ENCODE peak calls at places on chromosomes 11 and 22, in ten cellular contexts. One of them, this sample, is unnamed.
A peak's percentile ranks its signal among the peaks of the same experiment; 100 is the strongest.

GRCh38 chr11:128902515-128903066 is 11.4 kb downstream of the KCNJ5 start:
- DNase-seq in midbrain: no peak
- DNase-seq in AG04450: no peak
- DNase-seq in GM12865: no peak
- DNase-seq in psoas muscle: no peak
- DNase-seq in naive thymus-derived CD8-positive, alpha-beta T cell: no peak
- DNase-seq in activated T-helper 9 cell treated with anti-CD3 and anti-CD28 coated beads, Interleukin-2, amount 50 U/mL, for 16 hours: no peak
- DNase-seq in putamen: no peak
- DNase-seq in EH: peak; percentile 68
- DNase-seq in lung microvascular endothelial cell: no peak
- DNase-seq in this sample: no peak

GRCh38 chr11:19508166-19508565 is 204.5 kb upstream of the NAV2 start:
- DNase-seq in lung microvascular endothelial cell: peak; percentile 40
- DNase-seq in AG04450: no peak
- DNase-seq in GM12865: no peak
- DNase-seq in putamen: no peak
- DNase-seq in psoas muscle: no peak
- DNase-seq in midbrain: no peak
- DNase-seq in activated T-helper 9 cell treated with anti-CD3 and anti-CD28 coated beads, Interleukin-2, amount 50 U/mL, for 16 hours: no peak
- DNase-seq in naive thymus-derived CD8-positive, alpha-beta T cell: no peak
- DNase-seq in EH: peak; percentile 19
- DNase-seq in this sample: peak; percentile 9

GRCh38 chr11:85815186-85815911 is 4.4 kb upstream of the SYTL2 start:
- DNase-seq in EH: peak; percentile 92
- DNase-seq in midbrain: no peak
- DNase-seq in GM12865: no peak
- DNase-seq in activated T-helper 9 cell treated with anti-CD3 and anti-CD28 coated beads, Interleukin-2, amount 50 U/mL, for 16 hours: no peak
- DNase-seq in psoas muscle: no peak
- DNase-seq in AG04450: peak; percentile 66
- DNase-seq in lung microvascular endothelial cell: no peak
- DNase-seq in naive thymus-derived CD8-positive, alpha-beta T cell: no peak
- DNase-seq in putamen: no peak
- DNase-seq in this sample: peak; percentile 89

GRCh38 chr11:66883021-66883968 is 26.4 kb downstream of the LRFN4 start:
- DNase-seq in GM12865: peak; percentile 69
- DNase-seq in midbrain: peak; percentile 81
- DNase-seq in EH: peak; percentile 79
- DNase-seq in activated T-helper 9 cell treated with anti-CD3 and anti-CD28 coated beads, Interleukin-2, amount 50 U/mL, for 16 hours: peak; percentile 25
- DNase-seq in AG04450: no peak
- DNase-seq in naive thymus-derived CD8-positive, alpha-beta T cell: peak; percentile 49
- DNase-seq in putamen: peak; percentile 79
- DNase-seq in psoas muscle: peak; percentile 86
- DNase-seq in lung microvascular endothelial cell: peak; percentile 76
- DNase-seq in this sample: peak; percentile 88

GRCh38 chr22:11253000-11253511 is 4274.9 kb upstream of the OR11H1 start:
- DNase-seq in putamen: no peak
- DNase-seq in activated T-helper 9 cell treated with anti-CD3 and anti-CD28 coated beads, Interleukin-2, amount 50 U/mL, for 16 hours: no peak
- DNase-seq in naive thymus-derived CD8-positive, alpha-beta T cell: no peak
- DNase-seq in EH: no peak
- DNase-seq in GM12865: no peak
- DNase-seq in AG04450: no peak
- DNase-seq in psoas muscle: peak; percentile 35
- DNase-seq in midbrain: no peak
- DNase-seq in lung microvascular endothelial cell: no peak
- DNase-seq in this sample: peak; percentile 1

GRCh38 chr11:75565221-75565814 is 3.3 kb downstream of the SERPINH1 start:
- DNase-seq in psoas muscle: peak; percentile 83
- DNase-seq in midbrain: no peak
- DNase-seq in AG04450: no peak
- DNase-seq in putamen: no peak
- DNase-seq in activated T-helper 9 cell treated with anti-CD3 and anti-CD28 coated beads, Interleukin-2, amount 50 U/mL, for 16 hours: no peak
- DNase-seq in lung microvascular endothelial cell: peak; percentile 34
- DNase-seq in naive thymus-derived CD8-positive, alpha-beta T cell: no peak
- DNase-seq in GM12865: no peak
- DNase-seq in EH: peak; percentile 93
- DNase-seq in this sample: peak; percentile 77

GRCh38 chr11:73199446-73199845 is 18.6 kb upstream of the P2RY2 start:
- DNase-seq in naive thymus-derived CD8-positive, alpha-beta T cell: no peak
- DNase-seq in EH: no peak
- DNase-seq in psoas muscle: no peak
- DNase-seq in AG04450: no peak
- DNase-seq in GM12865: no peak
- DNase-seq in putamen: no peak
- DNase-seq in lung microvascular endothelial cell: no peak
- DNase-seq in midbrain: no peak
- DNase-seq in activated T-helper 9 cell treated with anti-CD3 and anti-CD28 coated beads, Interleukin-2, amount 50 U/mL, for 16 hours: no peak
- DNase-seq in this sample: no peak

GRCh38 chr11:86610559-86611341 is 61.7 kb downstream of the ME3 start:
- DNase-seq in lung microvascular endothelial cell: no peak
- DNase-seq in psoas muscle: no peak
- DNase-seq in putamen: no peak
- DNase-seq in naive thymus-derived CD8-positive, alpha-beta T cell: no peak
- DNase-seq in EH: no peak
- DNase-seq in GM12865: no peak
- DNase-seq in activated T-helper 9 cell treated with anti-CD3 and anti-CD28 coated beads, Interleukin-2, amount 50 U/mL, for 16 hours: no peak
- DNase-seq in AG04450: no peak
- DNase-seq in midbrain: no peak
- DNase-seq in this sample: peak; percentile 29

GRCh38 chr22:30301995-30302809 is 12.9 kb upstream of the CASTOR1 start:
- DNase-seq in naive thymus-derived CD8-positive, alpha-beta T cell: no peak
- DNase-seq in psoas muscle: peak; percentile 70
- DNase-seq in putamen: no peak
- DNase-seq in activated T-helper 9 cell treated with anti-CD3 and anti-CD28 coated beads, Interleukin-2, amount 50 U/mL, for 16 hours: no peak
- DNase-seq in GM12865: peak; percentile 24
- DNase-seq in AG04450: no peak
- DNase-seq in EH: peak; percentile 91
- DNase-seq in lung microvascular endothelial cell: no peak
- DNase-seq in midbrain: peak; percentile 34
- DNase-seq in this sample: peak; percentile 67

GRCh38 chr11:93085097-93085496 is 112.7 kb downstream of the SLC36A4 start:
- DNase-seq in lung microvascular endothelial cell: no peak
- DNase-seq in GM12865: no peak
- DNase-seq in psoas muscle: no peak
- DNase-seq in naive thymus-derived CD8-positive, alpha-beta T cell: no peak
- DNase-seq in putamen: peak; percentile 11
- DNase-seq in AG04450: no peak
- DNase-seq in activated T-helper 9 cell treated with anti-CD3 and anti-CD28 coated beads, Interleukin-2, amount 50 U/mL, for 16 hours: no peak
- DNase-seq in EH: peak; percentile 52
- DNase-seq in midbrain: peak; percentile 22
- DNase-seq in this sample: peak; percentile 65

GRCh38 chr22:20093437-20093836 is 13.4 kb downstream of the DGCR8 start:
- DNase-seq in putamen: no peak
- DNase-seq in psoas muscle: peak; percentile 92
- DNase-seq in activated T-helper 9 cell treated with anti-CD3 and anti-CD28 coated beads, Interleukin-2, amount 50 U/mL, for 16 hours: no peak
- DNase-seq in EH: no peak
- DNase-seq in midbrain: peak; percentile 40
- DNase-seq in lung microvascular endothelial cell: no peak
- DNase-seq in GM12865: no peak
- DNase-seq in naive thymus-derived CD8-positive, alpha-beta T cell: no peak
- DNase-seq in AG04450: no peak
- DNase-seq in this sample: no peak

GRCh38 chr11:7595016-7595869 is 78.1 kb downstream of the CYB5R2 start:
- DNase-seq in lung microvascular endothelial cell: no peak
- DNase-seq in activated T-helper 9 cell treated with anti-CD3 and anti-CD28 coated beads, Interleukin-2, amount 50 U/mL, for 16 hours: no peak
- DNase-seq in EH: no peak
- DNase-seq in GM12865: no peak
- DNase-seq in midbrain: no peak
- DNase-seq in naive thymus-derived CD8-positive, alpha-beta T cell: no peak
- DNase-seq in AG04450: no peak
- DNase-seq in putamen: no peak
- DNase-seq in psoas muscle: no peak
- DNase-seq in this sample: no peak

GRCh38 chr11:131690362-131690761 is 319.9 kb downstream of the NTM start:
- DNase-seq in AG04450: no peak
- DNase-seq in lung microvascular endothelial cell: no peak
- DNase-seq in putamen: no peak
- DNase-seq in psoas muscle: peak; percentile 36
- DNase-seq in EH: no peak
- DNase-seq in activated T-helper 9 cell treated with anti-CD3 and anti-CD28 coated beads, Interleukin-2, amount 50 U/mL, for 16 hours: no peak
- DNase-seq in naive thymus-derived CD8-positive, alpha-beta T cell: no peak
- DNase-seq in GM12865: no peak
- DNase-seq in midbrain: no peak
- DNase-seq in this sample: no peak

GRCh38 chr11:78460468-78460867 is 42.8 kb upstream of the GAB2 start:
- DNase-seq in EH: peak; percentile 51
- DNase-seq in GM12865: peak; percentile 23
- DNase-seq in midbrain: no peak
- DNase-seq in AG04450: no peak
- DNase-seq in activated T-helper 9 cell treated with anti-CD3 and anti-CD28 coated beads, Interleukin-2, amount 50 U/mL, for 16 hours: no peak
- DNase-seq in lung microvascular endothelial cell: no peak
- DNase-seq in putamen: no peak
- DNase-seq in naive thymus-derived CD8-positive, alpha-beta T cell: no peak
- DNase-seq in psoas muscle: no peak
- DNase-seq in this sample: peak; percentile 65

GRCh38 chr11:26993965-26994446 is at the start of gene FIBIN:
- DNase-seq in activated T-helper 9 cell treated with anti-CD3 and anti-CD28 coated beads, Interleukin-2, amount 50 U/mL, for 16 hours: no peak
- DNase-seq in EH: peak; percentile 70
- DNase-seq in putamen: peak; percentile 8
- DNase-seq in AG04450: no peak
- DNase-seq in GM12865: no peak
- DNase-seq in lung microvascular endothelial cell: no peak
- DNase-seq in midbrain: peak; percentile 39
- DNase-seq in naive thymus-derived CD8-positive, alpha-beta T cell: no peak
- DNase-seq in psoas muscle: peak; percentile 68
- DNase-seq in this sample: no peak

GRCh38 chr22:38432264-38432663 is 22.7 kb downstream of the KCNJ4 start:
- DNase-seq in putamen: no peak
- DNase-seq in AG04450: no peak
- DNase-seq in naive thymus-derived CD8-positive, alpha-beta T cell: no peak
- DNase-seq in lung microvascular endothelial cell: no peak
- DNase-seq in activated T-helper 9 cell treated with anti-CD3 and anti-CD28 coated beads, Interleukin-2, amount 50 U/mL, for 16 hours: no peak
- DNase-seq in psoas muscle: no peak
- DNase-seq in midbrain: no peak
- DNase-seq in GM12865: no peak
- DNase-seq in EH: peak; percentile 67
- DNase-seq in this sample: no peak

GRCh38 chr11:93236741-93237675 is 39.2 kb upstream of the SLC36A4 start:
- DNase-seq in naive thymus-derived CD8-positive, alpha-beta T cell: no peak
- DNase-seq in putamen: no peak
- DNase-seq in AG04450: no peak
- DNase-seq in lung microvascular endothelial cell: peak; percentile 39
- DNase-seq in midbrain: peak; percentile 5
- DNase-seq in activated T-helper 9 cell treated with anti-CD3 and anti-CD28 coated beads, Interleukin-2, amount 50 U/mL, for 16 hours: no peak
- DNase-seq in psoas muscle: no peak
- DNase-seq in EH: peak; percentile 48
- DNase-seq in GM12865: peak; percentile 54
- DNase-seq in this sample: peak; percentile 76

GRCh38 chr22:47332246-47332980 is 570.0 kb downstream of the TBC1D22A start:
- DNase-seq in AG04450: no peak
- DNase-seq in activated T-helper 9 cell treated with anti-CD3 and anti-CD28 coated beads, Interleukin-2, amount 50 U/mL, for 16 hours: no peak
- DNase-seq in midbrain: no peak
- DNase-seq in naive thymus-derived CD8-positive, alpha-beta T cell: no peak
- DNase-seq in EH: no peak
- DNase-seq in putamen: no peak
- DNase-seq in lung microvascular endothelial cell: no peak
- DNase-seq in GM12865: no peak
- DNase-seq in psoas muscle: no peak
- DNase-seq in this sample: no peak

GRCh38 chr11:34284836-34285235 is 73.0 kb downstream of the ABTB2 start:
- DNase-seq in midbrain: no peak
- DNase-seq in naive thymus-derived CD8-positive, alpha-beta T cell: no peak
- DNase-seq in GM12865: no peak
- DNase-seq in AG04450: no peak
- DNase-seq in activated T-helper 9 cell treated with anti-CD3 and anti-CD28 coated beads, Interleukin-2, amount 50 U/mL, for 16 hours: no peak
- DNase-seq in EH: no peak
- DNase-seq in psoas muscle: no peak
- DNase-seq in putamen: no peak
- DNase-seq in lung microvascular endothelial cell: no peak
- DNase-seq in this sample: no peak

GRCh38 chr11:45266693-45267451 is 19.3 kb downstream of the SYT13 start:
- DNase-seq in EH: no peak
- DNase-seq in putamen: no peak
- DNase-seq in midbrain: no peak
- DNase-seq in GM12865: peak; percentile 20
- DNase-seq in AG04450: no peak
- DNase-seq in activated T-helper 9 cell treated with anti-CD3 and anti-CD28 coated beads, Interleukin-2, amount 50 U/mL, for 16 hours: no peak
- DNase-seq in lung microvascular endothelial cell: no peak
- DNase-seq in naive thymus-derived CD8-positive, alpha-beta T cell: no peak
- DNase-seq in psoas muscle: no peak
- DNase-seq in this sample: no peak

GRCh38 chr11:125371451-125371935 is 124.6 kb downstream of the FEZ1 start:
- DNase-seq in psoas muscle: no peak
- DNase-seq in midbrain: no peak
- DNase-seq in activated T-helper 9 cell treated with anti-CD3 and anti-CD28 coated beads, Interleukin-2, amount 50 U/mL, for 16 hours: no peak
- DNase-seq in lung microvascular endothelial cell: no peak
- DNase-seq in EH: no peak
- DNase-seq in AG04450: no peak
- DNase-seq in putamen: no peak
- DNase-seq in naive thymus-derived CD8-positive, alpha-beta T cell: no peak
- DNase-seq in GM12865: no peak
- DNase-seq in this sample: no peak

GRCh38 chr22:47100646-47101045 is 338.2 kb downstream of the TBC1D22A start:
- DNase-seq in EH: no peak
- DNase-seq in activated T-helper 9 cell treated with anti-CD3 and anti-CD28 coated beads, Interleukin-2, amount 50 U/mL, for 16 hours: no peak
- DNase-seq in midbrain: no peak
- DNase-seq in naive thymus-derived CD8-positive, alpha-beta T cell: no peak
- DNase-seq in putamen: no peak
- DNase-seq in AG04450: no peak
- DNase-seq in lung microvascular endothelial cell: no peak
- DNase-seq in psoas muscle: no peak
- DNase-seq in GM12865: no peak
- DNase-seq in this sample: no peak

GRCh38 chr11:3056296-3057068 is 741 bp downstream of the CARS1 start:
- DNase-seq in midbrain: no peak
- DNase-seq in lung microvascular endothelial cell: peak; percentile 30
- DNase-seq in psoas muscle: no peak
- DNase-seq in activated T-helper 9 cell treated with anti-CD3 and anti-CD28 coated beads, Interleukin-2, amount 50 U/mL, for 16 hours: peak; percentile 27
- DNase-seq in naive thymus-derived CD8-positive, alpha-beta T cell: peak; percentile 21
- DNase-seq in putamen: no peak
- DNase-seq in EH: peak; percentile 24
- DNase-seq in AG04450: no peak
- DNase-seq in GM12865: peak; percentile 30
- DNase-seq in this sample: peak; percentile 14

GRCh38 chr22:48706934-48707748 is 1120.5 kb downstream of the BRD1 start:
- DNase-seq in midbrain: no peak
- DNase-seq in GM12865: no peak
- DNase-seq in activated T-helper 9 cell treated with anti-CD3 and anti-CD28 coated beads, Interleukin-2, amount 50 U/mL, for 16 hours: no peak
- DNase-seq in AG04450: no peak
- DNase-seq in lung microvascular endothelial cell: no peak
- DNase-seq in EH: no peak
- DNase-seq in putamen: no peak
- DNase-seq in psoas muscle: no peak
- DNase-seq in naive thymus-derived CD8-positive, alpha-beta T cell: no peak
- DNase-seq in this sample: no peak

GRCh38 chr11:5596611-5597201 is at the start of gene TRIM6:
- DNase-seq in EH: peak; percentile 56
- DNase-seq in activated T-helper 9 cell treated with anti-CD3 and anti-CD28 coated beads, Interleukin-2, amount 50 U/mL, for 16 hours: no peak
- DNase-seq in lung microvascular endothelial cell: peak; percentile 15
- DNase-seq in GM12865: peak; percentile 56
- DNase-seq in psoas muscle: peak; percentile 73
- DNase-seq in putamen: no peak
- DNase-seq in midbrain: no peak
- DNase-seq in naive thymus-derived CD8-positive, alpha-beta T cell: no peak
- DNase-seq in AG04450: no peak
- DNase-seq in this sample: peak; percentile 63

GRCh38 chr11:112563808-112564207 is 303.1 kb upstream of the PLET1 start:
- DNase-seq in GM12865: no peak
- DNase-seq in midbrain: no peak
- DNase-seq in psoas muscle: no peak
- DNase-seq in lung microvascular endothelial cell: no peak
- DNase-seq in EH: no peak
- DNase-seq in putamen: no peak
- DNase-seq in naive thymus-derived CD8-positive, alpha-beta T cell: no peak
- DNase-seq in activated T-helper 9 cell treated with anti-CD3 and anti-CD28 coated beads, Interleukin-2, amount 50 U/mL, for 16 hours: no peak
- DNase-seq in AG04450: no peak
- DNase-seq in this sample: no peak

GRCh38 chr11:65444314-65445051 is 21.9 kb downstream of the NEAT1 start:
- DNase-seq in AG04450: no peak
- DNase-seq in lung microvascular endothelial cell: peak; percentile 56
- DNase-seq in naive thymus-derived CD8-positive, alpha-beta T cell: no peak
- DNase-seq in GM12865: no peak
- DNase-seq in putamen: no peak
- DNase-seq in midbrain: no peak
- DNase-seq in EH: peak; percentile 57
- DNase-seq in activated T-helper 9 cell treated with anti-CD3 and anti-CD28 coated beads, Interleukin-2, amount 50 U/mL, for 16 hours: no peak
- DNase-seq in psoas muscle: peak; percentile 77
- DNase-seq in this sample: peak; percentile 3

GRCh38 chr22:48710410-48710809 is 1117.3 kb downstream of the BRD1 start:
- DNase-seq in lung microvascular endothelial cell: no peak
- DNase-seq in AG04450: no peak
- DNase-seq in EH: no peak
- DNase-seq in naive thymus-derived CD8-positive, alpha-beta T cell: no peak
- DNase-seq in GM12865: no peak
- DNase-seq in activated T-helper 9 cell treated with anti-CD3 and anti-CD28 coated beads, Interleukin-2, amount 50 U/mL, for 16 hours: no peak
- DNase-seq in putamen: no peak
- DNase-seq in psoas muscle: no peak
- DNase-seq in midbrain: no peak
- DNase-seq in this sample: no peak

This sample was measured in PC-3.